ENCODE peak calls at places on chromosomes 4 and X, in four cellular contexts. L is IMR-90, D is right lobe of liver, N is NB4. Q is an unnamed sample.

GRCh38 chr4:141331534-141332358 is 111.1 kb downstream of the ZNF330 start:
- DNase-seq in D (no peak), L (no peak), N (no peak), Q (no peak)

GRCh38 chrX:121869876-121870477 is 822.6 kb downstream of the GLUD2 start:
- DNase-seq in L (no peak), N (no peak), D (no peak), Q (no peak)

GRCh38 chrX:25020391-25021131 is 4.8 kb upstream of the ARX start:
- DNase-seq in D (no peak), N (peak), L (no peak), Q (no peak)

GRCh38 chr4:40185830-40186664 is 10.8 kb upstream of the RHOH start:
- DNase-seq in D (no peak), N (peak), L (peak), Q (no peak)

GRCh38 chrX:2710041-2710471 is 19.0 kb downstream of the CD99 start:
- DNase-seq in D (no peak), N (peak), L (peak), Q (no peak)

GRCh38 chr4:37953620-37954325 is 6.4 kb upstream of the PTTG2 start:
- DNase-seq in L (peak), D (no peak), N (no peak), Q (no peak)

GRCh38 chr4:108360857-108361820 is 192.4 kb upstream of the LEF1 start:
- DNase-seq in L (peak), N (no peak), D (no peak), Q (no peak)

GRCh38 chr4:164252286-164252685 is 501.6 kb upstream of the SMIM31 start:
- DNase-seq in D (no peak), N (no peak), L (no peak), Q (no peak)

GRCh38 chr4:98627883-98628282 is 30.5 kb downstream of the TSPAN5 start:
- DNase-seq in D (no peak), L (peak), N (no peak), Q (no peak)

GRCh38 chrX:132710756-132711155 is 221.9 kb upstream of the MBNL3 start:
- DNase-seq in L (no peak), N (no peak), D (no peak), Q (no peak)

GRCh38 chr4:148831945-148832344 is 389.7 kb upstream of the NR3C2 start:
- DNase-seq in N (no peak), D (no peak), L (peak), Q (no peak)

GRCh38 chr4:182925298-182925738 is 8.1 kb upstream of the DCTD start:
- DNase-seq in N (peak), L (peak), D (peak), Q (no peak)

GRCh38 chr4:183905081-183905592 is at the start of gene STOX2:
- DNase-seq in L (peak), D (peak), N (peak), Q (no peak)

GRCh38 chrX:47629419-47630210 is at the start of gene CFP:
- DNase-seq in L (no peak), D (no peak), N (peak), Q (no peak)

GRCh38 chr4:23889814-23890269 is at the start of gene PPARGC1A:
- DNase-seq in L (peak), D (peak), N (peak), Q (no peak)

GRCh38 chr4:48047421-48047844 is 30.9 kb downstream of the NIPAL1 start:
- DNase-seq in D (peak), L (no peak), N (peak), Q (no peak)

GRCh38 chrX:77493677-77494553 is 46.7 kb downstream of the FGF16 start:
- DNase-seq in N (peak), L (peak), D (no peak), Q (no peak)

GRCh38 chrX:149365552-149365951 is 139.6 kb downstream of the IDS start:
- DNase-seq in D (no peak), L (no peak), N (no peak), Q (no peak)

GRCh38 chr4:161419822-161420221 is 744.0 kb downstream of the FSTL5 start:
- DNase-seq in N (peak), D (no peak), L (no peak), Q (no peak)

GRCh38 chrX:39850630-39851152 is 247.1 kb downstream of the BCOR start:
- DNase-seq in N (peak), L (peak), D (no peak), Q (no peak)

GRCh38 chr4:100106982-100107381 is 83.3 kb downstream of the DDIT4L start:
- DNase-seq in N (peak), D (no peak), L (no peak), Q (no peak)

GRCh38 chr4:108170729-108171540 is 2.2 kb upstream of the LEF1 start:
- DNase-seq in L (no peak), N (no peak), D (no peak), Q (no peak)

GRCh38 chrX:120145295-120145925 is 13.0 kb upstream of the RHOXF2 start:
- DNase-seq in L (no peak), D (no peak), N (no peak), Q (no peak)

GRCh38 chr4:150235795-150236385 is 157.6 kb downstream of the DCLK2 start:
- DNase-seq in D (no peak), N (no peak), L (peak), Q (no peak)

GRCh38 chr4:150237110-150237852 is 159.0 kb downstream of the DCLK2 start:
- DNase-seq in N (no peak), D (no peak), L (peak), Q (no peak)

GRCh38 chr4:150234246-150234645 is 156.0 kb downstream of the DCLK2 start:
- DNase-seq in L (peak), N (no peak), D (no peak), Q (no peak)

GRCh38 chr4:150236626-150237025 is 158.4 kb downstream of the DCLK2 start:
- DNase-seq in L (peak), N (no peak), D (no peak), Q (no peak)

DNA sequence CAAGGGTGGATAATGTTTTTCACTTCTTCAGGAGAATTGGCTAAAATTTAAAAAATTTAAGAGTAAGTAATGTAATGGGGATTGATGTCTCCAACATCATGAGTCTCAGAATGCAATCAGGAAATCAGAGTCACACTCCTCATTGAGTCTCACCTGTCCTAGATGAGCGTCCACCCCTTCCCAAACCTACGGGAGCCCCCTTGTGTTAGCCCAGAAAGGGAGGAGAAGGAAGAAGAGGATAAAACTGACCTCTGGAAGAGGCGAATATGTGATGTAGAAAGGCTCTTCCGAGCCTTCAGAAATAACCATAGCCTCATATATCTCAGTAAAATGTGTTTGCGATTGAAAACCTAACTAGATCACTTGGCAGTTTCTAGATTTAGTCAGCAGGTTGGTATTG is 157.1 kb downstream of the DCLK2 start:
- DNase-seq in D (no peak), L (no peak), N (no peak), Q (no peak)
- TF ChIP-seq CTCF in D (no peak), L (no peak), N (no peak), Q (no peak)

GRCh38 chr4:169263791-169264392 is 6.9 kb downstream of the SH3RF1 start:
- DNase-seq in D (no peak), L (no peak), N (no peak), Q (no peak)
- TF ChIP-seq CTCF in D (no peak), L (no peak), N (no peak), Q (no peak)

GRCh38 chr4:96974295-96974694 is 1134.4 kb downstream of the PDHA2 start:
- DNase-seq in N (no peak), D (no peak), L (no peak), Q (no peak)
- TF ChIP-seq CTCF in N (no peak), D (no peak), L (no peak), Q (peak)

GRCh38 chrX:34734383-34734782 is 77.3 kb upstream of the TMEM47 start:
- DNase-seq in N (no peak), L (peak), D (no peak), Q (no peak)
- TF ChIP-seq CTCF in N (no peak), L (no peak), D (no peak), Q (no peak)

DNA sequence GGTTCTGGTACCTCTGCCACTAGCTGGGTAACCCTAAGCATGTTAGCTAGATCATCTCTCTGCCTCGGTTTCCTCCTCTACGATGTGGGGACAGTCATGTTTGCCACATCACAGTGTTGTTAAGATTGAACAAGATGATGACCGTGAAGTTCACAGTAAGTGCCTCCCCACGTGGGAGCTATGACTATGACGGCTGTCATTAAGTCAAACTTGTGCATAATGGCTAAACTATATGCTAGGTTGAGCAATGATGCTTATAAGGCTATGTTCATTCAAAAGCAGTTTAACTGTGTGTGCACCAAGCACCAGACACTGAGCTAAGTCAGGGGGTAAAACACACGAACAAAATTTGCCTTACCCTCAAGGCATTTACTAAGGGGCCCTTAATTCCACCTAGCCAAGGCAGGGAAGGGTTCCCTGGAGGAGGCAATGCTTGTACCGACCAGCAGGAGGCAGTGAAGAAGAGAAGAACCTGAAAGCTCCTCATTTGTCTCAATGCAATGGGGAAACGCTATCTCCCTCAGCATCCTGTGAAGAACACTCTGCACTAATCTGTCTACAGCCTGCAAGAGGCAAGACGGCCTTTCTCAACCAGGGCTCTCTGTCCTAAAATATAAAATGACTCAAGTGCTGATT is 52.9 kb downstream of the MAP7D2 start:
- DNase-seq in N (peak), L (peak), D (no peak), Q (no peak)
- TF ChIP-seq CTCF in N (peak), L (no peak), D (no peak), Q (no peak)

GRCh38 chr4:64584981-64585557 is 175.8 kb upstream of the TECRL start:
- DNase-seq in D (no peak), L (peak), N (peak), Q (no peak)
- TF ChIP-seq CTCF in D (peak), L (peak), N (peak), Q (peak)

GRCh38 chr4:24991015-24991414 is 39.7 kb downstream of the LGI2 start:
- DNase-seq in L (peak), D (no peak), N (no peak), Q (no peak)

GRCh38 chr4:24984602-24985532 is 45.9 kb downstream of the LGI2 start:
- DNase-seq in D (no peak), N (no peak), L (no peak), Q (no peak)

GRCh38 chr4:24989327-24989726 is 41.4 kb downstream of the LGI2 start:
- DNase-seq in D (no peak), N (no peak), L (no peak), Q (no peak)

GRCh38 chr4:24992968-24993367 is 37.8 kb downstream of the LGI2 start:
- DNase-seq in D (no peak), N (no peak), L (no peak), Q (no peak)

DNA sequence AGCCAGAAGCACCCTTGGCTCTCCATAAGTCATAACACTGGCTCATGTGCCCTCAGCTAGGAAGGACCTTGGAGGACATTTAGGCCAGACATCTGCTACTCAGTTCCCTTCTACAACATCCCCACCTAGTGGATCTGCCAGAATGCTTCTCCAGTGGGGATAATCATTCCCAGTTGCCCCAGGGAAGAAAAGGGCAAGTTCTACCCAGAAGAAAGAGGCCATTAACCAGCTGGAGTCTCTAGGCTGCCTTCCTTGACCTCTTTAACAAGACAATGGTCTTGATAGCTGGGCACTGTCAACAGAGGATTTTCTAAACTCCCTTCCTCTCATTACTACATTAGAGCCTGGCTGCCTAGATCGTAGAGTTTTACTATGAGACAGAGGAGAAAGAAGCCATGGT is 42.0 kb downstream of the LGI2 start:
- DNase-seq in N (peak), D (no peak), L (peak), Q (no peak)
- TF ChIP-seq CTCF in N (peak), D (peak), L (peak), Q (peak)

Q was measured in osteocyte.